ENCODE peak calls at places on chromosome 3, in six cellular contexts. X is HCT116, P is HL-60, S is Panc1, F is prostate gland, A is SK-N-SH. K is an unnamed sample.

GRCh38 chr3:123283657-123284398 is 82.1 kb downstream of the SEC22A start:
- DNase-seq in X (no peak), P (no peak), S (no peak), F (no peak), A (no peak), K (no peak)

GRCh38 chr3:30231277-30232141 is 374.9 kb upstream of the TGFBR2 start:
- DNase-seq in X (no peak), P (no peak), S (no peak), F (no peak), A (peak; percentile 9), K (no peak)

GRCh38 chr3:97037294-97037943 is 223.0 kb downstream of the EPHA6 start:
- DNase-seq in X (no peak), P (no peak), S (no peak), F (no peak), A (no peak), K (no peak)

GRCh38 chr3:143163562-143163961 is 44.0 kb downstream of the CHST2 start:
- DNase-seq in X (no peak), P (no peak), S (no peak), F (no peak), A (peak; percentile 26), K (no peak)

GRCh38 chr3:148714521-148714920 is 16.8 kb downstream of the AGTR1 start:
- DNase-seq in X (no peak), P (no peak), S (no peak), F (no peak), A (no peak), K (no peak)

GRCh38 chr3:101861978-101862421 is 12.7 kb downstream of the NFKBIZ start:
- DNase-seq in X (no peak), P (no peak), S (no peak), F (no peak), A (no peak), K (no peak)

GRCh38 chr3:45787551-45787950 is 8.8 kb downstream of the SLC6A20 start:
- DNase-seq in X (no peak), P (no peak), S (no peak), F (no peak), A (no peak), K (peak; percentile 3)

GRCh38 chr3:142953443-142953842 is 10.0 kb downstream of the PAQR9 start:
- DNase-seq in X (no peak), P (no peak), S (no peak), F (no peak), A (no peak), K (no peak)

GRCh38 chr3:182258538-182259177 is 534.6 kb upstream of the ATP11B start:
- DNase-seq in X (peak; percentile 31), P (no peak), S (peak; percentile 28), F (no peak), A (peak; percentile 56), K (no peak)

GRCh38 chr3:72287941-72288340 is 503.0 kb upstream of the PROK2 start:
- DNase-seq in X (no peak), P (no peak), S (no peak), F (peak; percentile 70), A (no peak), K (no peak)

GRCh38 chr3:69161587-69162196 is 39.3 kb upstream of the LMOD3 start:
- DNase-seq in X (peak; percentile 41), P (peak; percentile 39), S (peak; percentile 51), F (peak; percentile 22), A (peak; percentile 51), K (no peak)

GRCh38 chr3:12644297-12644937 is 19.5 kb downstream of the RAF1 start:
- DNase-seq in X (no peak), P (no peak), S (no peak), F (no peak), A (no peak), K (no peak)

GRCh38 chr3:122714269-122714668 is 33.6 kb downstream of the PARP14 start:
- DNase-seq in X (no peak), P (no peak), S (no peak), F (no peak), A (no peak), K (no peak)

GRCh38 chr3:127171721-127172120 is 21.2 kb upstream of the PRR23E start:
- DNase-seq in X (no peak), P (no peak), S (no peak), F (no peak), A (no peak), K (no peak)

GRCh38 chr3:25449857-25450256 is 21.8 kb downstream of the RARB start:
- DNase-seq in X (no peak), P (no peak), S (no peak), F (no peak), A (no peak), K (no peak)

GRCh38 chr3:193772389-193772788 is 179.4 kb downstream of the OPA1 start:
- DNase-seq in X (no peak), P (no peak), S (no peak), F (peak; percentile 3), A (no peak), K (no peak)

GRCh38 chr3:45597166-45597565 is 2.6 kb downstream of the LIMD1 start:
- DNase-seq in X (no peak), P (peak; percentile 44), S (no peak), F (no peak), A (no peak), K (peak; percentile 48)

GRCh38 chr3:8702560-8702959 is 31.0 kb upstream of the CAV3 start:
- DNase-seq in X (no peak), P (no peak), S (no peak), F (no peak), A (no peak), K (no peak)

GRCh38 chr3:133964547-133964946 is 65.2 kb downstream of the SLCO2A1 start:
- DNase-seq in X (peak; percentile 19), P (peak; percentile 82), S (no peak), F (no peak), A (no peak), K (no peak)

GRCh38 chr3:168112894-168113293 is 17.2 kb upstream of the GOLIM4 start:
- DNase-seq in X (no peak), P (no peak), S (no peak), F (no peak), A (no peak), K (no peak)

GRCh38 chr3:105842943-105843342 is 25.9 kb downstream of the CBLB start:
- DNase-seq in X (no peak), P (no peak), S (no peak), F (no peak), A (no peak), K (no peak)

GRCh38 chr3:4996771-4997291 is 17.6 kb downstream of the BHLHE40 start:
- DNase-seq in X (no peak), P (no peak), S (no peak), F (no peak), A (no peak), K (no peak)

GRCh38 chr3:122697952-122698625 is 17.4 kb downstream of the PARP14 start:
- DNase-seq in X (no peak), P (no peak), S (no peak), F (no peak), A (no peak), K (no peak)

GRCh38 chr3:130866327-130866726 is 27.6 kb upstream of the ATP2C1 start:
- DNase-seq in X (no peak), P (no peak), S (no peak), F (no peak), A (no peak), K (no peak)

GRCh38 chr3:180690061-180690460 is 10.8 kb upstream of the CCDC39 start:
- DNase-seq in X (no peak), P (no peak), S (no peak), F (no peak), A (no peak), K (no peak)

GRCh38 chr3:71168043-71168720 is 415.3 kb downstream of the FOXP1 start:
- DNase-seq in X (no peak), P (no peak), S (no peak), F (no peak), A (no peak), K (no peak)

GRCh38 chr3:94587291-94587690 is 524.4 kb downstream of the NSUN3 start:
- DNase-seq in X (no peak), P (no peak), S (no peak), F (peak; percentile 20), A (no peak), K (no peak)

GRCh38 chr3:10286596-10287295 is 6.0 kb downstream of the GHRL start:
- DNase-seq in X (peak; percentile 68), P (no peak), S (peak; percentile 13), F (peak; percentile 42), A (peak; percentile 76), K (no peak)

DNA sequence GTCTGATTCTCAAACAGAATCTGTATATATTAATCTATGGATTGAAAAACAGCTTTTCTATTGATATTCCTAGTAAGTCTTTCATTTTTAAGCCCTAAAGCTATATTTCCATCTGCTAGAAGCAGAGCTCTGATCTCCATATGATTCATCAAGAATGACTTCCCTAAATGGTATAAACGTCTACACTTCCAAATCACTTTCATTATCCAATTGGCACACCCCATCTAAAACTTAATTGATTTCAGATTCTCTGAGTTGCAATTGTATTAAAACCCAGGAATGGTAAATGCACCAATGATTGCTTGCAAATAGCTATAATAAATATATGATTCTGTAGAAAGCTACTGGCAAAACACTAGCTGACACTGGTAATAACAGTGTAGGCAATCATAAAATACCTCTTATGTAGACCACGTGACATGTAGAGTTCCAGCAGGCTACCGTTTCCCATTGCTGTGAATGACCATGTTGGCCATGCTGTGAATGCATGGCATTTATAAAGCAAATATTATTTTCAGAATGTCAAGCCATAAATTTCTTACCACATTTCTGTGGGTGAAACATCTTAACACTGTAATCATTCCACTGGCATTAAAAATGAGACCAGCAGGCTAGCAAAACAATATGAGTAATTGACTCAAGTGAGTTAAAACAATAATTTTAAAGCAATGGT is 226.0 kb downstream of the ZMAT3 start:
- DNase-seq in X (no peak), P (no peak), S (no peak), F (no peak), A (no peak), K (no peak)
- TF ChIP-seq POLR2AphosphoS5 in X (no peak), P (no peak), S (no peak), F (no peak), A (no peak), K (peak; percentile 43)

GRCh38 chr3:157129782-157130137 is 30.2 kb downstream of the CCNL1 start:
- DNase-seq in X (peak; percentile 74), P (no peak), S (no peak), F (peak; percentile 68), A (no peak), K (peak; percentile 53)
- TF ChIP-seq POLR2AphosphoS5 in X (no peak), P (no peak), S (no peak), F (peak; percentile 57), A (no peak), K (no peak)

DNA sequence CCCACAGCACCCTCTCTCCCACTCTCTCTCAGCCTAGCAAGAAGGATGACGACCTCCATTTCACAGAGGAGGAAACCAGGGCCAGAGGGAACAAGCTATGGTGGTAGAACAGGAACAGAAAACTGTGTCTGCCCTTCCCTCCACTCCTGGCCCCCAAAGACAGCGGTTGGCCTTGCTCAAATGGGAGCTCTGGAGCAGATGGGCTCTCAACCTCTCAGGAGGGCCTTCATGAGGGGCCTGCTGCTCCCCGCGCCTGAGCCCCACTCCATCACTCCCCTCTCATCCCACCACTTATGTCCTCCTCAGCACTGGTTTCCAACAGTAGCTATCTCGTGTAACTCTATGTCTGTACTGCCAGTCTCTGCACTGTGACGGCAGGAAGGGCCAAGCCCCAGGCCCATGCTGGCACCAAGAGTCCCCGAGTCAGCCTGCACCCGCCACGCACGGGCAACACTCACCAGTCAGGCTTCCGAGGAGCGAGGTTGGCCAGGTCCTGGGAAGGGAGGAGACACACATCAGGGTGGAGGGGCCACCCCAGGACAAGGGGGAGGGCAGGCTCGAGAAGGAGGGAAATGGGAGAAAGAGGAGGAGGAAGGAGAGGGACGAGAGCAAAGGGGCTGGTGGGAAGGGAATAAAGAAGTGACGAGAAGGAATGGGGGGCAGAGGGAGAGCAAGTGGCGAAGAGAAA is 45.5 kb downstream of the PTH1R start:
- DNase-seq in X (no peak), P (no peak), S (no peak), F (no peak), A (no peak), K (no peak)
- TF ChIP-seq POLR2AphosphoS5 in X (no peak), P (no peak), S (no peak), F (no peak), A (no peak), K (no peak)

GRCh38 chr3:58052373-58053273 is 44.4 kb downstream of the FLNB start:
- DNase-seq in X (peak; percentile 94), P (peak; percentile 22), S (peak; percentile 87), F (peak; percentile 77), A (no peak), K (peak; percentile 78)
- TF ChIP-seq POLR2AphosphoS5 in X (peak; percentile 68), P (no peak), S (no peak), F (peak; percentile 53), A (peak; percentile 71), K (peak; percentile 66)

K was measured in stomach.